ENCODE peak calls at places on chromosomes 5 and 9, in eight cellular contexts. M is upper lobe of right lung, S is heart left ventricle, J is PC-3, V is pancreas, F is dorsolateral prefrontal cortex, E is fibroblast of lung, Z is left ventricle myocardium inferior. N is an unnamed sample.

GRCh38 chr5:123155511-123155923 is 66.5 kb downstream of the PRDM6 start:
- DNase-seq in M (no peak), S (no peak), J (peak), V (no peak), F (no peak), E (peak), Z (no peak), N (no peak)

GRCh38 chr5:71533614-71534013 is 53.5 kb upstream of the MCCC2 start:
- DNase-seq in M (no peak), S (no peak), J (peak), V (no peak), F (no peak), E (peak), Z (no peak), N (no peak)

GRCh38 chr5:56680731-56681130 is 134.6 kb upstream of the MAP3K1 start:
- DNase-seq in M (no peak), S (no peak), J (no peak), V (no peak), F (no peak), E (no peak), Z (no peak), N (no peak)

GRCh38 chr5:175885813-175886212 is 14.4 kb downstream of the CPLX2 start:
- DNase-seq in M (no peak), S (no peak), J (peak), V (no peak), F (no peak), E (peak), Z (no peak), N (no peak)

GRCh38 chr5:175520321-175520720 is 42.0 kb downstream of the SFXN1 start:
- DNase-seq in M (no peak), S (no peak), J (no peak), V (no peak), F (no peak), E (no peak), Z (no peak), N (no peak)

GRCh38 chr9:33289501-33289900 is 815 bp upstream of the NFX1 start:
- DNase-seq in M (peak), S (no peak), J (no peak), V (peak), F (no peak), E (peak), Z (no peak), N (no peak)

GRCh38 chr5:6755519-6755918 is 42.3 kb downstream of the TENT4A start:
- DNase-seq in M (peak), S (no peak), J (no peak), V (no peak), F (no peak), E (no peak), Z (no peak), N (no peak)

GRCh38 chr5:178625679-178626483 is 969 bp downstream of the CLK4 start:
- DNase-seq in M (no peak), S (no peak), J (peak), V (no peak), F (no peak), E (peak), Z (no peak), N (no peak)

GRCh38 chr5:73901045-73901444 is 275.0 kb downstream of the ARHGEF28 start:
- DNase-seq in M (no peak), S (no peak), J (no peak), V (no peak), F (no peak), E (peak), Z (peak), N (no peak)

GRCh38 chr5:149632311-149633251 is 51.3 kb downstream of the ARHGEF37 start:
- DNase-seq in M (no peak), S (no peak), J (peak), V (no peak), F (no peak), E (peak), Z (no peak), N (no peak)

GRCh38 chr5:95759634-95760033 is 28.5 kb downstream of the RHOBTB3 start:
- DNase-seq in M (no peak), S (no peak), J (peak), V (no peak), F (no peak), E (peak), Z (no peak), N (no peak)

GRCh38 chr5:126454535-126454934 is 31.3 kb downstream of the GRAMD2B start:
- DNase-seq in M (no peak), S (no peak), J (no peak), V (no peak), F (no peak), E (no peak), Z (no peak), N (no peak)

GRCh38 chr9:9791621-9792020 is 821.2 kb downstream of the PTPRD start:
- DNase-seq in M (no peak), S (no peak), J (peak), V (no peak), F (no peak), E (peak), Z (no peak), N (no peak)

GRCh38 chr5:761854-762685 is 22.5 kb downstream of the ZDHHC11B start:
- DNase-seq in M (peak), S (peak), J (no peak), V (peak), F (peak), E (no peak), Z (no peak), N (no peak)

GRCh38 chr9:81980568-81980967 is 8.0 kb upstream of the SPATA31D1 start:
- DNase-seq in M (no peak), S (no peak), J (no peak), V (no peak), F (no peak), E (peak), Z (no peak), N (no peak)

GRCh38 chr5:71810456-71811181 is 91.5 kb downstream of the CARTPT start:
- DNase-seq in M (no peak), S (no peak), J (no peak), V (no peak), F (no peak), E (no peak), Z (no peak), N (no peak)

GRCh38 chr9:117448066-117448465 is 33.2 kb upstream of the ASTN2 start:
- DNase-seq in M (no peak), S (no peak), J (no peak), V (no peak), F (no peak), E (no peak), Z (no peak), N (no peak)

GRCh38 chr9:131273146-131273545 is 3.2 kb downstream of the FAM78A start:
- DNase-seq in M (no peak), S (peak), J (no peak), V (no peak), F (no peak), E (no peak), Z (peak), N (no peak)

GRCh38 chr5:175385691-175386360 is 58.2 kb downstream of the DRD1 start:
- DNase-seq in M (no peak), S (no peak), J (peak), V (no peak), F (no peak), E (peak), Z (no peak), N (no peak)

GRCh38 chr5:65020492-65020891 is 251.8 kb downstream of the CWC27 start:
- DNase-seq in M (no peak), S (no peak), J (no peak), V (no peak), F (no peak), E (peak), Z (no peak), N (no peak)

GRCh38 chr9:18947772-18948391 is 85.1 kb downstream of the SAXO1 start:
- DNase-seq in M (no peak), S (no peak), J (no peak), V (no peak), F (no peak), E (no peak), Z (no peak), N (no peak)

GRCh38 chr5:418681-419121 is 24.3 kb upstream of the EXOC3 start:
- DNase-seq in M (peak), S (peak), J (no peak), V (no peak), F (no peak), E (peak), Z (no peak), N (no peak)

GRCh38 chr5:161786686-161787085 is 61.2 kb upstream of the GABRA1 start:
- DNase-seq in M (no peak), S (no peak), J (no peak), V (no peak), F (no peak), E (no peak), Z (no peak), N (no peak)

GRCh38 chr9:33101104-33101951 is 24.9 kb upstream of the SMU1 start:
- DNase-seq in M (no peak), S (no peak), J (peak), V (no peak), F (no peak), E (peak), Z (no peak), N (no peak)

GRCh38 chr9:75909776-75910175 is 19.3 kb downstream of the PCSK5 start:
- DNase-seq in M (no peak), S (no peak), J (no peak), V (no peak), F (no peak), E (peak), Z (no peak), N (no peak)

GRCh38 chr5:143037071-143037470 is 266.9 kb downstream of the ARHGAP26 start:
- DNase-seq in M (no peak), S (no peak), J (peak), V (peak), F (no peak), E (peak), Z (no peak), N (no peak)

GRCh38 chr5:107858788-107859187 is 188.1 kb upstream of the EFNA5 start:
- DNase-seq in M (no peak), S (no peak), J (no peak), V (no peak), F (no peak), E (no peak), Z (no peak), N (no peak)

GRCh38 chr5:67015577-67016290 is 180.9 kb downstream of the CD180 start:
- DNase-seq in M (no peak), S (no peak), J (peak), V (no peak), F (no peak), E (peak), Z (no peak), N (no peak)

GRCh38 chr5:131272365-131273123 is 8.7 kb downstream of the CDC42SE2 start:
- DNase-seq in M (no peak), S (no peak), J (no peak), V (no peak), F (no peak), E (peak), Z (no peak), N (no peak)

GRCh38 chr5:140190868-140191209 is 15.9 kb downstream of the CYSTM1 start:
- DNase-seq in M (no peak), S (no peak), J (no peak), V (no peak), F (no peak), E (no peak), Z (no peak), N (no peak)

GRCh38 chr9:14027114-14027812 is 286.7 kb downstream of the NFIB start:
- DNase-seq in M (peak), S (peak), J (peak), V (peak), F (no peak), E (no peak), Z (peak), N (no peak)

GRCh38 chr9:97563458-97564135 is 62.1 kb downstream of the TMOD1 start:
- DNase-seq in M (peak), S (no peak), J (no peak), V (peak), F (no peak), E (no peak), Z (no peak), N (no peak)

GRCh38 chr9:110960288-110960687 is 78.0 kb downstream of the LPAR1 start:
- DNase-seq in M (no peak), S (no peak), J (no peak), V (no peak), F (no peak), E (no peak), Z (no peak), N (no peak)

GRCh38 chr5:160259341-160259740 is 30.0 kb downstream of the FABP6 start:
- DNase-seq in M (peak), S (no peak), J (no peak), V (no peak), F (no peak), E (no peak), Z (no peak), N (no peak)

GRCh38 chr9:35862328-35862727 is 7.9 kb downstream of the OR13J1 start:
- DNase-seq in M (no peak), S (no peak), J (no peak), V (no peak), F (no peak), E (no peak), Z (no peak), N (no peak)

DNA sequence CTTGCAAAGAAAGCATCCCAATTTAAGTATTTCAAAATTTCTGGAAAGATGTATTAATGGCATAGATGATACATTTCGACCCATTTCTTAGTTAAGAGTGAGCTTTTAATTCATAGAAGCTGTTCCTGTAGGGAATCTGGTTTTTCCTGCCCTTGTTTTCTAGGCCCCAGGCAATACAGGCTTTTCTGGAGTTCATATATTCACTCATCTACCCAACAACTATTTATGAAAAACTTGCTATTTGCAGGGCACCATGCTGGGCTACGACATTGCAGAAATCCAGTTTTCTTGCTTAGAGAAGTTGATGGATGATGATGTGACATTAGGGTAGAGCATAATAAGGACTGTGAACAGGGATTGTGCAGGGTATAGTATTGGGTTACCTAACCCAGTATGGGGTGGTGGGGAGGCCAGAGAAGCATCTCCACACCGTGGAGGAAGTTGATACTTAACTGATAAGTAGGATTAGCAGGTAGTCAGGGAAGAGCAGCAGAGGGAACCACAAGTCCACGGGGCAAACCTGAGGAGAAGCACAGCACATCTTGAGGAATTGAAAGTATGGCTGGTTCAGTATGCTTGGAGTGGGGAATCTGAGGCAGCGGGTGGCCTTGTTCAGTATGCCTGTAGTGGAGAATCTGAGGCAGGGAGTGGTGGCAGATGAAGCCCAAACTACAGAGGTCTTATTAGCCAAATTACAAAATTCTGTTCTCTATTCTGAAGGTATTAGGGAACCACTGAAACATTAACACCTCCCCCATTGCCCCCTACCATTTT is 247.5 kb downstream of the ARRDC3 start:
- DNase-seq in M (no peak), S (no peak), J (peak), V (no peak), F (no peak), E (peak), Z (no peak), N (no peak)
- H3K27ac ChIP-seq in M (no peak), S (no peak), J (peak), V (peak), F (no peak), E (no peak), Z (no peak), N (no peak)

GRCh38 chr5:179679014-179679674 is 1.7 kb downstream of the CBY3 start:
- DNase-seq in M (peak), S (peak), J (no peak), V (peak), F (peak), E (peak), Z (peak), N (peak)
- TF ChIP-seq CTCF in M (peak), S (peak), J (no peak), V (no peak), F (peak), E (peak), Z (peak), N (peak)

GRCh38 chr9:99181621-99182020 is 40.1 kb downstream of the ALG2 start:
- DNase-seq in M (no peak), S (no peak), J (no peak), V (no peak), F (no peak), E (peak), Z (no peak), N (no peak)
- H3K27ac ChIP-seq in M (no peak), S (no peak), J (no peak), V (no peak), F (no peak), E (no peak), Z (no peak), N (no peak)

DNA sequence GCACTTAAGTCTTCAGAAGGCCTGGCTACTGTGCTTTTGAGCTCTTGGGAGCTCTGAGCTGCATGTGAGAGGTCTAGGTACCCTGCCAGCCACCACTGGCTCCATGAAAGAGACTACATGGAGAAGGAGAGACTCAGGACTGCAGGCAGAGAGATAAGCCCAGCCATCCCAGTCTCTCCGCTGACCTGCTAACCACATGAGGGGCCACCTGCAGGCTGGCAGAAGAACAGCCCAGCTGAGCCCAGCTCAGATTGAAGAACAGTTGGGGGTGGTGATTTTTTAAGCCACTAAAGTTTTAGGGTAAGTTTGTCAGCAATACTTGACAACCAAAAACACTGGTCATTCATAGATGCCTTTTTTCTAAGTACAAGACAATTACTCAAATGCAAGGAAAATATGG is 205.0 kb upstream of the PRDM9 start:
- DNase-seq in M (no peak), S (no peak), J (no peak), V (no peak), F (no peak), E (no peak), Z (no peak), N (no peak)
- TF ChIP-seq CTCF in M (no peak), S (no peak), J (peak), V (no peak), F (no peak), E (no peak), Z (no peak), N (no peak)

GRCh38 chr5:59236448-59236847 is 653.6 kb downstream of the RAB3C start:
- DNase-seq in M (no peak), S (no peak), J (no peak), V (no peak), F (no peak), E (no peak), Z (no peak), N (no peak)
- H3K27ac ChIP-seq in M (no peak), S (no peak), J (no peak), V (no peak), F (no peak), E (no peak), Z (peak), N (no peak)

DNA sequence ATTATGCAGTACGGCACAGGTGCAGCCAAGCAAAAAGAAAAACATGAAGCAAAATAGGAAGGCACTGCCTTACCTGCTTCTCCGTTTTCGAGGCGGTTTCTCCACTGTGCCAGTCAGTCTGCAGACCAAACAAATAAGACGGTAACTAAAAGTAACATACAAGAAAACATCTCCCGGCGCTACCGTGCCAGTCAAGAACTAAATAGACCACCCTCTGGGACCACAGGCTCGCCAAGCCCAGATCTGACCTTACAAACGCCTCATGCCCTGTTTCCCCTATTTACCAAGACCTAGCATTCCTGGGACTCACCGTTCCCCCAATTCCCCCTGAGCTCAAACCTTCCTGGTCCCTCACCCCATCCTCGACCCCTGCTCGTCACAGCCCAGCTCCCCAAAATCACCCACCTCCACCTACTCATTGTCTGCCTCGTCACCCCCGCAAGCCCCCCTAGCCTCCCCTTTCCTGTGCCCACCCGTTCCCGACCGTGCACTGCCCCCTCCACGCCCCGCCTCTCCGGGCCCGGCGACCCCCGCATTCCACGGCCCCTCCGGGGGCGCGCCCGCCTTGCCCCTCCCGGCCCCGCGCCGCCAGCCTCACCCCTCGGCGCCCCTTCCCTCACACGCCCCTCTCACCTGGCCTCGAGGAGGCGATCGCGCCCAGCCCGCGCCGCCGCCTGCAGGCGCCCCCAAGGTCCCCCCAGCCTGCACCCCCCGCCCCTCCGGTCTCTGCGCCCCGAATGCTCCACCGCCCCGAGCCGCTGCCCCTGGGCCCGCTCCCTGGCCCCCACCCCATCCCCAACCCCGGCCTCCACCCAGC is 560 bp downstream of the SCAI start:
- DNase-seq in M (no peak), S (peak), J (no peak), V (no peak), F (no peak), E (no peak), Z (no peak), N (peak)
- TF ChIP-seq CTCF in M (no peak), S (no peak), J (no peak), V (no peak), F (no peak), E (no peak), Z (no peak), N (no peak)

DNA sequence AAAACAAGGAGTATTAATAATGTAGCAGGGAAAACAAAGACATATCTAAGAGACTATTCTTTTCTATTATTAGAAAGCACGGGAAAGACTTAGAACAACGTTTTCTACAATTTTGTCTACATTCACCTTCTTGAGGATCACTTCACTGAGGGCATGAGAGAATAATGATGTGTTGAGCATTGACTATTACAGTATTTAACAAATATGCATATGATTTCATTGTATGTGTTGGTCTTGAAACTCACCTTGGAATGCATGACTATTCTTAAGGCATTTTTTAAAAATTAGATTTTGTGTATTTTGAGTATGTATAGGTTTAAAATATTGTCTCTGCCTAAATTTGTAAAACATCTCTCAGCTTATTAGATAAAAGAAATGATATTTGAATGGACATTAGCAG is 1.2 kb downstream of the FSD1L start:
- DNase-seq in M (no peak), S (no peak), J (no peak), V (no peak), F (no peak), E (peak), Z (no peak), N (no peak)
- H3K27ac ChIP-seq in M (no peak), S (no peak), J (no peak), V (no peak), F (no peak), E (peak), Z (peak), N (no peak)